ENCODE peak calls at places on chromosome 11, in four cellular contexts. G, Q, O and X are unnamed samples.

GRCh38 chr11:67160872-67161783 is 42.1 kb downstream of the KDM2A start:
- DNase-seq in G (no peak), Q (no peak), O (no peak), X (no peak)

GRCh38 chr11:118872403-118872821 is 11.3 kb upstream of the CXCR5 start:
- DNase-seq in G (no peak), Q (no peak), O (no peak), X (no peak)

GRCh38 chr11:104573431-104573830 is 324.8 kb downstream of the CASP12 start:
- DNase-seq in G (no peak), Q (no peak), O (no peak), X (no peak)

GRCh38 chr11:86627776-86628455 is 44.5 kb downstream of the ME3 start:
- DNase-seq in G (no peak), Q (no peak), O (no peak), X (no peak)

GRCh38 chr11:69352715-69353325 is 58.9 kb downstream of the MYEOV start:
- DNase-seq in G (no peak), Q (no peak), O (peak; percentile 54), X (peak; percentile 21)

GRCh38 chr11:84215671-84216070 is 929.5 kb upstream of the CCDC90B start:
- DNase-seq in G (no peak), Q (no peak), O (no peak), X (no peak)

GRCh38 chr11:75145196-75145971 is 5.5 kb upstream of the SLCO2B1 start:
- DNase-seq in G (no peak), Q (no peak), O (no peak), X (no peak)

GRCh38 chr11:64299847-64300648 is at the start of gene CATSPERZ:
- DNase-seq in G (no peak), Q (no peak), O (no peak), X (peak; percentile 83)

GRCh38 chr11:69588270-69588669 is 52.7 kb upstream of the CCND1 start:
- DNase-seq in G (no peak), Q (peak; percentile 28), O (peak; percentile 54), X (no peak)

GRCh38 chr11:127247261-127247660 is 246.7 kb upstream of the KIRREL3 start:
- DNase-seq in G (no peak), Q (no peak), O (no peak), X (no peak)

GRCh38 chr11:110301032-110301431 is 4.6 kb upstream of the RDX start:
- DNase-seq in G (no peak), Q (no peak), O (no peak), X (peak; percentile 53)

GRCh38 chr11:131033151-131033651 is 116.9 kb upstream of the SNX19 start:
- DNase-seq in G (no peak), Q (peak; percentile 18), O (peak; percentile 12), X (no peak)

GRCh38 chr11:5288912-5289525 is 12.7 kb downstream of the OR51B4 start:
- DNase-seq in G (no peak), Q (no peak), O (no peak), X (no peak)

GRCh38 chr11:76801205-76801604 is 18.0 kb downstream of the TSKU start:
- DNase-seq in G (no peak), Q (no peak), O (no peak), X (peak; percentile 39)

GRCh38 chr11:120536797-120537169 is 25.2 kb downstream of the GRIK4 start:
- DNase-seq in G (no peak), Q (no peak), O (no peak), X (no peak)

GRCh38 chr11:12204506-12204905 is 94.1 kb downstream of the MICAL2 start:
- DNase-seq in G (no peak), Q (no peak), O (no peak), X (no peak)

GRCh38 chr11:27648840-27649239 is 51.4 kb downstream of the BDNF start:
- DNase-seq in G (no peak), Q (no peak), O (no peak), X (no peak)

GRCh38 chr11:15650105-15650938 is 535.6 kb downstream of the INSC start:
- DNase-seq in G (peak; percentile 94), Q (peak; percentile 84), O (peak; percentile 70), X (peak; percentile 86)

GRCh38 chr11:19753451-19754041 is 40.9 kb downstream of the NAV2 start:
- DNase-seq in G (no peak), Q (no peak), O (no peak), X (no peak)

GRCh38 chr11:87368876-87369480 is 331.2 kb downstream of the TMEM135 start:
- DNase-seq in G (no peak), Q (no peak), O (no peak), X (no peak)

GRCh38 chr11:86811637-86812321 is 11.4 kb downstream of the PRSS23 start:
- DNase-seq in G (no peak), Q (no peak), O (peak; percentile 76), X (no peak)

GRCh38 chr11:13972033-13972910 is 9.7 kb downstream of the SPON1 start:
- DNase-seq in G (no peak), Q (no peak), O (no peak), X (no peak)

GRCh38 chr11:119111361-119111925 is 4.3 kb downstream of the C2CD2L start:
- DNase-seq in G (no peak), Q (no peak), O (no peak), X (no peak)

GRCh38 chr11:125457814-125458343 is 38.2 kb downstream of the FEZ1 start:
- DNase-seq in G (peak; percentile 23), Q (peak; percentile 13), O (no peak), X (no peak)

GRCh38 chr11:69244286-69244685 is 49.7 kb upstream of the MYEOV start:
- DNase-seq in G (no peak), Q (no peak), O (no peak), X (no peak)

GRCh38 chr11:3148255-3148989 is 16.7 kb downstream of the OSBPL5 start:
- DNase-seq in G (no peak), Q (no peak), O (no peak), X (no peak)

GRCh38 chr11:125448136-125448535 is 47.9 kb downstream of the FEZ1 start:
- DNase-seq in G (no peak), Q (no peak), O (peak; percentile 24), X (no peak)

GRCh38 chr11:15206791-15207190 is 92.1 kb downstream of the INSC start:
- DNase-seq in G (no peak), Q (no peak), O (no peak), X (no peak)

GRCh38 chr11:77175021-77175842 is 47.2 kb downstream of the MYO7A start:
- DNase-seq in G (no peak), Q (no peak), O (no peak), X (no peak)

GRCh38 chr11:116164843-116165242 is 607.9 kb downstream of the BUD13 start:
- DNase-seq in G (no peak), Q (no peak), O (no peak), X (no peak)

GRCh38 chr11:109808569-109808968 is 284.6 kb upstream of the ZC3H12C start:
- DNase-seq in G (no peak), Q (no peak), O (no peak), X (no peak)

GRCh38 chr11:68036141-68036716 is 2.6 kb upstream of the TCIRG1 start:
- DNase-seq in G (no peak), Q (no peak), O (no peak), X (no peak)

GRCh38 chr11:15910761-15911160 is 445.6 kb downstream of the SOX6 start:
- DNase-seq in G (no peak), Q (no peak), O (no peak), X (no peak)

GRCh38 chr11:48116843-48117242 is 99.8 kb upstream of the OR4B1 start:
- DNase-seq in G (peak; percentile 36), Q (peak; percentile 12), O (no peak), X (no peak)

GRCh38 chr11:64233913-64234839 is at the start of gene VEGFB:
- DNase-seq in G (peak; percentile 85), Q (no peak), O (no peak), X (peak; percentile 75)

GRCh38 chr11:69202511-69203221 is 46.9 kb downstream of the SMIM38 start:
- DNase-seq in G (no peak), Q (no peak), O (no peak), X (no peak)

DNA sequence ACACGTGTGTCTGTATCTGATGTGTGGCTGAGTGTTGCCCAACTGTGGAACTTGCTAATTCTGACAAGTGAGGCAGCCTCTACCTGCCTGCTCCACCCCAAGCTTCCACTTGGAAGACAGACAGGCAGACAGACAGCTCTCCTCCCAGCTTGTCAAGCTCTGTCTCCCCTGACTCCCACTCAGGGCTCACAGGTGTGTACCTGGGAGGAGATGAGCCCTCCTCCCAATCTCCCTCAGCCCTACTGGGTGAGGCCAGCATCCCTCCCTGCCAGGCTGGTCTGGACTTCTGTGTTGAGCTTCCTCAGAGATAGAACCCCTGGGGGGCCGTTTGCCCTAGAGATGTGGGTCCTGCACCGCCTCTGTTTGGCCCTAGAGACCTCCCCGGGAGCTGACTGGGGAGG is 1.0 kb upstream of the CHRM1 start:
- DNase-seq in G (no peak), Q (no peak), O (no peak), X (no peak)
- TF ChIP-seq YY1 in G (no peak), Q (no peak), O (no peak), X (no peak)

GRCh38 chr11:112794321-112794720 is 166.9 kb upstream of the NCAM1 start:
- DNase-seq in G (no peak), Q (no peak), O (no peak), X (no peak)

GRCh38 chr11:112797072-112797471 is 164.1 kb upstream of the NCAM1 start:
- DNase-seq in G (no peak), Q (no peak), O (no peak), X (no peak)

GRCh38 chr11:112795896-112796686 is 165.1 kb upstream of the NCAM1 start:
- DNase-seq in G (no peak), Q (no peak), O (no peak), X (no peak)

GRCh38 chr11:112795142-112795815 is 165.9 kb upstream of the NCAM1 start:
- DNase-seq in G (peak; percentile 72), Q (peak; percentile 19), O (peak; percentile 38), X (peak; percentile 72)

GRCh38 chr11:112797653-112798293 is 163.4 kb upstream of the NCAM1 start:
- DNase-seq in G (peak; percentile 69), Q (peak; percentile 3), O (no peak), X (peak; percentile 43)
- TF ChIP-seq FOSL1 in G (peak; percentile 92), Q (no peak), O (no peak), X (no peak)

GRCh38 chr11:122091850-122092249 is 24.2 kb downstream of the BLID start:
- DNase-seq in G (no peak), Q (no peak), O (no peak), X (no peak)

GRCh38 chr11:122095950-122096942 is 19.8 kb downstream of the BLID start:
- DNase-seq in G (no peak), Q (no peak), O (no peak), X (no peak)

GRCh38 chr11:122089111-122089510 is 26.9 kb downstream of the BLID start:
- DNase-seq in G (no peak), Q (no peak), O (no peak), X (no peak)

GRCh38 chr11:122097419-122098001 is 18.5 kb downstream of the BLID start:
- DNase-seq in G (no peak), Q (no peak), O (no peak), X (no peak)

GRCh38 chr11:122093731-122094130 is 22.3 kb downstream of the BLID start:
- DNase-seq in G (no peak), Q (no peak), O (no peak), X (no peak)
- TF ChIP-seq YY1 in G (no peak), Q (no peak), O (no peak), X (no peak)

GRCh38 chr11:44456544-44457270 is 108.8 kb upstream of the CD82 start:
- DNase-seq in G (no peak), Q (no peak), O (peak; percentile 37), X (no peak)

GRCh38 chr11:44453871-44454270 is 111.6 kb upstream of the CD82 start:
- DNase-seq in G (no peak), Q (no peak), O (no peak), X (no peak)

GRCh38 chr11:44454686-44455085 is 110.8 kb upstream of the CD82 start:
- DNase-seq in G (no peak), Q (no peak), O (no peak), X (no peak)

GRCh38 chr11:44451706-44452105 is 113.8 kb upstream of the CD82 start:
- DNase-seq in G (no peak), Q (no peak), O (no peak), X (no peak)

GRCh38 chr11:44453213-44453612 is 112.2 kb upstream of the CD82 start:
- DNase-seq in G (no peak), Q (no peak), O (no peak), X (no peak)
- TF ChIP-seq FOSL1 in G (no peak), Q (no peak), O (no peak), X (no peak)